ENCODE peak calls at places on chromosome 22, in four cellular contexts. W, O, I and E are unnamed samples.

GRCh38 chr22:20013382-20013871 is 3.2 kb downstream of the ARVCF start:
- DNase-seq in W (peak), O (no peak), I (peak), E (peak)

GRCh38 chr22:20567371-20567847 is 60.0 kb downstream of the MED15 start:
- DNase-seq in O (peak), I (peak), W (no peak), E (no peak)

GRCh38 chr22:47793304-47794101 is 1031.1 kb downstream of the TBC1D22A start:
- DNase-seq in I (no peak), W (no peak), O (no peak), E (no peak)

GRCh38 chr22:47201996-47202818 is 439.8 kb downstream of the TBC1D22A start:
- DNase-seq in W (no peak), O (no peak), I (no peak), E (no peak)

GRCh38 chr22:26552466-26552865 is 37.5 kb downstream of the TPST2 start:
- DNase-seq in O (no peak), W (no peak), I (no peak), E (no peak)

GRCh38 chr22:19722175-19722914 is 994 bp upstream of the GP1BB start:
- DNase-seq in I (no peak), O (no peak), W (peak), E (no peak)

GRCh38 chr22:35510481-35510934 is 30.1 kb upstream of the RASD2 start:
- DNase-seq in O (no peak), W (no peak), I (no peak), E (no peak)

GRCh38 chr22:27801197-27801615 is 350 bp downstream of the MN1 start:
- DNase-seq in I (no peak), O (no peak), W (peak), E (peak)

GRCh38 chr22:24105018-24105360 is 76.3 kb upstream of the SUSD2 start:
- DNase-seq in O (no peak), I (peak), W (no peak), E (no peak)

GRCh38 chr22:30969532-30970355 is 679 bp downstream of the TUG1 start:
- DNase-seq in W (peak), I (peak), O (no peak), E (no peak)

GRCh38 chr22:18994780-18995711 is 59.0 kb upstream of the PRODH start:
- DNase-seq in I (no peak), W (peak), O (no peak), E (no peak)

GRCh38 chr22:20299736-20300136 is 20.1 kb downstream of the DGCR6L start:
- DNase-seq in W (peak), O (no peak), I (no peak), E (no peak)

GRCh38 chr22:48951836-48952235 is 875.8 kb downstream of the BRD1 start:
- DNase-seq in W (no peak), O (no peak), I (no peak), E (no peak)

GRCh38 chr22:27724181-27724580 is 77.4 kb downstream of the MN1 start:
- DNase-seq in W (no peak), I (peak), O (no peak), E (no peak)

GRCh38 chr22:47784991-47785390 is 1022.5 kb downstream of the TBC1D22A start:
- DNase-seq in O (no peak), I (no peak), W (no peak), E (no peak)

GRCh38 chr22:24233235-24233634 is 11.6 kb downstream of the GGT5 start:
- DNase-seq in W (no peak), I (no peak), O (no peak), E (no peak)

GRCh38 chr22:25406510-25407210 is 157.8 kb upstream of the GRK3 start:
- DNase-seq in W (no peak), O (no peak), I (no peak), E (no peak)

GRCh38 chr22:22749167-22749758 is 104.8 kb downstream of the GGTLC2 start:
- DNase-seq in O (no peak), W (no peak), I (no peak), E (no peak)

GRCh38 chr22:20552913-20553401 is 45.5 kb downstream of the MED15 start:
- DNase-seq in W (no peak), O (no peak), I (no peak), E (no peak)

GRCh38 chr22:23259916-23260644 is 79.8 kb downstream of the BCR start:
- DNase-seq in O (no peak), W (peak), I (no peak), E (no peak)

GRCh38 chr22:31286360-31287255 is 5.7 kb downstream of the PIK3IP1 start:
- DNase-seq in I (no peak), W (no peak), O (no peak), E (peak)

GRCh38 chr22:20956258-20957117 is 10.6 kb upstream of the AIFM3 start:
- DNase-seq in O (no peak), I (no peak), W (peak), E (peak)

GRCh38 chr22:42080287-42080686 is 787 bp downstream of the SMDT1 start:
- DNase-seq in I (peak), W (peak), O (no peak), E (peak)

DNA sequence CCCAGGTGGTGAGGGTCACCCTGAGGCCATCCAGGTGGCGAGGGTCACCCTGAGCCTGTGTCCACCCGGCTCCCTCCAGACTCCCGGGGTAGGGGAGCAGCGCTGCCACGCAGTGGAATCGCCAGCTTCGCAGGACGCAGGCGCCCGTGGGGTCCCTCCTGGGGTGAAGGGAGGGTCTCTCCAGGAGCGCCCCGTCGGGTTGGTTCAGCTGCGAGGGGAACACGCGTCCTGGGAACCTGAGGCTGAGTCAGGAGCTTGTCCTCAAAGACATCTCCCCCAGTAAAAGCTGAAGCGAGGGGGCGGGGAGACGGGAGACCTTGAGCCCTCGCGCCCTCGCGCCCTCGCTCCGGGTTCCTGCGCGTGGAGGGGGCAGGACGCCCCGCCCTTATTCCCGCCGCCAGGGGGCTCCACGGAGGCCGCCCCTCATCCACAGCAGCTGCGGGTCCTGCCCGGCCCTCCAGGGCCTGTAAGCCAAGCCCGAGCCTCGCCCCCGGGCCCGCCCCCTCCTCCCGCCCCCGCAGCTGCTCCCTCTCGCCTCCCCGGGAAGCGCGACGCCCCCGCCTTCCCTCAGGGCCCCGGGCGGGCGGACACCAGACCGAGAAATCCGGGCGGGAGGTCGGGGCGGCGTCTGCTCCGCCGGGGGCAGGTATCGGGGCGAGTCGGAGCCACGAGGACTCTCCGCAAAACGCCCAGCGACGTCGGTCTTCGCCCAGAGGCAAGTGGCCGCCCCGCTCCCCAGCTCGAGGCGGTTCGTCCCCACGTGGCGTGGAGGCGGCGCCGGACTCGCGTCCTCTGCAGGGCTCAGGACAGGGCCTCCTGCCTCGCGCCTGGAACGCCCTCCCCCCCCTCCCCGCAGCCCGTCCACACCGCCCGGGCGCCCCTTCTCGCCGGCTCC is 22.8 kb downstream of the PIM3 start:
- DNase-seq in I (no peak), W (peak), O (no peak), E (peak)
- TF ChIP-seq CTCF in I (no peak), W (peak), O (peak), E (no peak)

DNA sequence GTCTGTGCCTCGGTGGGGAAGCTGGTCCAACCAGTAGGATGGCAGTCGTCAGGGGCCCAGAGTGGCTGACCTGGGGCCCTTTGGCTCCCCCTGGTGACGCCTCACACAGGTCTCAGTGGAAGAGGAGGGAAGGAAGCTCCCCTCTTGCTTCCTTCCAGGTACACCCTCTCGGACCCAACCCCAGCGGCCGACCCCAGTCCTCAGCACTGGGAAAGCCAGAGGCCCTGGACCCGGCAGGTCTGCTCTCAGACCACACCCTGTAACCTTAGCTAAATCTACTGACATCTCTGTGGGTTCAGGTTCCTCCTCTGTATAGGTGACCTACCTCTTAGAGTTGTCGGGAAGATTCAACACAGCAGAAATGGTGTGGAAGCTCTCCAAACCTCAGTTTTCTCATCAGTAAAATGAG is 3.4 kb upstream of the SCUBE1 start:
- DNase-seq in I (no peak), O (no peak), W (peak), E (peak)
- TF ChIP-seq CTCF in I (peak), O (peak), W (peak), E (peak)

GRCh38 chr22:36744791-36745190 is 31.1 kb downstream of the IFT27 start:
- DNase-seq in I (no peak), O (no peak), W (no peak), E (no peak)
- TF ChIP-seq CTCF in I (no peak), O (no peak), W (no peak), E (no peak)

DNA sequence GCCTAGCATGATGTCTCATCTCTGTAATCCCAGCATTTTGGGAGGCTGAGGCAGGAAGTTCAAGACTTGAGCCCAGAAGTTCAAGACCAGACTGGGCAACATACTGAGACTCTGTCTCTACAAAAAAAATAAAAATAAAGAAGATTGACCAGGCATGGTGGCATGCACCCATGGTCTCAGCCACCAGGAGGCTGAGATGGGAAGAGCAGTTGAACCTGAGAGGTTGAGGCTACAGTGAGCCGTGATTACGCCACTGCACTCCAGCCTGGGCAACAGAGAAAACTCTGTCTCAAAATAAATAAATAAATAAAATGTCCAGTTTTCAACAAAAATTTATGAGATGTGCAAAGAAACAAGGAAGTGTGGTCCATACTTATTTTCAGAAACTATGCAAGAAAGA is 28.3 kb downstream of the EFCAB6 start:
- DNase-seq in I (no peak), O (no peak), W (peak), E (no peak)
- TF ChIP-seq CTCF in I (peak), O (peak), W (peak), E (no peak)

GRCh38 chr22:32589007-32589406 is 114.4 kb downstream of the FBXO7 start:
- DNase-seq in W (no peak), I (peak), O (no peak), E (no peak)
- TF ChIP-seq CTCF in W (no peak), I (no peak), O (no peak), E (no peak)

DNA sequence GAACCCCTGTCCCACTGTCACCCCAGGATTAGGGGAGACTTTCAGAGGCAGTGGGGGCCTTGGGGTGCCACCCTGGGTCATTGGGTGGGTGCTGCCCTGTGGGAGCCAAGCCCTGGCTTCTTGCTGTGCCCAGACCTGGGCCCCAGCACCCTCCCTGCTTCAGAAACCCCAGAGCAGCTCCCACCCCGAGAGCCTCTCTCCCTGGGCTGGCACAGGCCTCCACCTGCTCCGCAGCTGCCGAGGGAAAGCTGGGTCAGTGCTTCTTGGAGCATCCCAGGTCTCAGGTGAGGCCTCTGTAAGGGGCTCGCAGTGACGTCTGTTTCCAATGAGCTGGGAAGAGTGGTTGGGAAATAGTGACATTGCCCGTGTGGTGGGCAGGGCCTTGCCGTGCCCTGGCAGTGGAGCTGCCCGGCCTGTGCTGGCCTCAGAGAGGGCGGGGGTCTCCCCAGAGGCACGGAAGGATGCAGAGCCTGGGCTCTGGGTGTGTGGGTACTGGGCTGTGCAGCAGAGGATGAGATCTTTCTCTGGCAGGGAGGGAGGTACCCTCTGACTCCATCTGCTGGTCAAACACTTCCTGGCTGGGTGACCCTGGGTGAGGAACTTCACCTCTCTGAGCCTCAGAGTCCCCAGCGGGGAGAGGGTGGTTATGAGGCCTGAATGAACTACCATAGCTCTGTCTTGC is 23.0 kb downstream of the C22orf23 start:
- DNase-seq in O (no peak), W (peak), I (peak), E (no peak)
- TF ChIP-seq CTCF in O (peak), W (peak), I (peak), E (no peak)

GRCh38 chr22:39598017-39598965 is 27.7 kb downstream of the CACNA1I start:
- DNase-seq in I (no peak), O (no peak), W (peak), E (peak)
- TF ChIP-seq CTCF in I (no peak), O (no peak), W (peak), E (no peak)

GRCh38 chr22:29302681-29303465 is 3.6 kb upstream of the GAS2L1 start:
- DNase-seq in O (no peak), W (peak), I (no peak), E (peak)
- TF ChIP-seq CTCF in O (no peak), W (no peak), I (no peak), E (no peak)

GRCh38 chr22:45552580-45553332 is 50.1 kb downstream of the FBLN1 start:
- DNase-seq in O (peak), I (peak), W (peak), E (peak)
- TF ChIP-seq CTCF in O (peak), I (peak), W (peak), E (no peak)